ENCODE peak calls at places on chromosomes 5 and 9, in nine cellular contexts. Q, B, L, K, A, O, G, I and V are unnamed samples.

GRCh38 chr5:82676663-82677062 is 398.5 kb upstream of the RPS23 start:
- DNase-seq in Q (peak), B (no peak), L (no peak), K (no peak), A (no peak), O (no peak), G (peak), I (no peak), V (peak)

GRCh38 chr5:108340131-108340530 is 41.8 kb downstream of the FBXL17 start:
- DNase-seq in Q (no peak), B (no peak), L (no peak), K (no peak), A (no peak), O (no peak), G (no peak), I (no peak), V (no peak)

GRCh38 chr5:169785731-169786130 is 148.7 kb downstream of the DOCK2 start:
- DNase-seq in Q (no peak), B (no peak), L (no peak), K (no peak), A (no peak), O (no peak), G (no peak), I (no peak), V (no peak)

GRCh38 chr5:152332696-152333095 is 72.4 kb downstream of the NMUR2 start:
- DNase-seq in Q (no peak), B (no peak), L (no peak), K (no peak), A (no peak), O (no peak), G (no peak), I (no peak), V (no peak)

GRCh38 chr5:135828793-135829150 is 5.7 kb upstream of the SLC25A48 start:
- DNase-seq in Q (no peak), B (no peak), L (no peak), K (no peak), A (no peak), O (no peak), G (no peak), I (no peak), V (no peak)

GRCh38 chr5:102794047-102794446 is 38.9 kb downstream of the PAM start:
- DNase-seq in Q (no peak), B (no peak), L (no peak), K (no peak), A (no peak), O (no peak), G (no peak), I (no peak), V (no peak)

GRCh38 chr9:110095776-110096175 is 112.2 kb downstream of the C9orf152 start:
- DNase-seq in Q (no peak), B (no peak), L (no peak), K (peak), A (no peak), O (no peak), G (no peak), I (no peak), V (no peak)

GRCh38 chr5:104793452-104794120 is 1231.0 kb upstream of the NUDT12 start:
- DNase-seq in Q (no peak), B (no peak), L (no peak), K (no peak), A (no peak), O (no peak), G (no peak), I (no peak), V (no peak)

GRCh38 chr9:82325907-82326306 is 337.3 kb downstream of the SPATA31D1 start:
- DNase-seq in Q (no peak), B (no peak), L (no peak), K (no peak), A (no peak), O (no peak), G (no peak), I (no peak), V (no peak)

GRCh38 chr5:152505442-152506042 is 100.5 kb upstream of the NMUR2 start:
- DNase-seq in Q (peak), B (peak), L (peak), K (peak), A (peak), O (peak), G (no peak), I (peak), V (peak)

GRCh38 chr5:60805470-60805869 is 38.6 kb downstream of the ELOVL7 start:
- DNase-seq in Q (no peak), B (no peak), L (no peak), K (peak), A (no peak), O (no peak), G (no peak), I (no peak), V (no peak)

GRCh38 chr9:135463140-135463539 is 16.4 kb upstream of the PPP1R26 start:
- DNase-seq in Q (no peak), B (no peak), L (no peak), K (peak), A (no peak), O (no peak), G (no peak), I (no peak), V (no peak)

GRCh38 chr5:180296778-180297177 is 4.9 kb upstream of the MAPK9 start:
- DNase-seq in Q (no peak), B (no peak), L (no peak), K (no peak), A (no peak), O (no peak), G (no peak), I (no peak), V (no peak)

GRCh38 chr9:110099236-110099741 is 108.7 kb downstream of the C9orf152 start:
- DNase-seq in Q (no peak), B (no peak), L (no peak), K (peak), A (no peak), O (no peak), G (no peak), I (no peak), V (no peak)

GRCh38 chr9:93126151-93126781 is 7.8 kb downstream of the NINJ1 start:
- DNase-seq in Q (no peak), B (no peak), L (no peak), K (no peak), A (peak), O (peak), G (peak), I (no peak), V (no peak)

GRCh38 chr5:151469992-151470391 is 22.6 kb downstream of the SLC36A1 start:
- DNase-seq in Q (no peak), B (no peak), L (no peak), K (no peak), A (no peak), O (no peak), G (no peak), I (no peak), V (no peak)

GRCh38 chr9:87716141-87716540 is 9.8 kb upstream of the CTSL start:
- DNase-seq in Q (no peak), B (no peak), L (no peak), K (no peak), A (no peak), O (no peak), G (no peak), I (no peak), V (no peak)

GRCh38 chr5:75574791-75575190 is 36.5 kb upstream of the ANKDD1B start:
- DNase-seq in Q (no peak), B (no peak), L (no peak), K (no peak), A (no peak), O (no peak), G (peak), I (no peak), V (no peak)

GRCh38 chr9:695252-695651 is 146.2 kb upstream of the DMRT1 start:
- DNase-seq in Q (no peak), B (no peak), L (no peak), K (no peak), A (no peak), O (no peak), G (no peak), I (no peak), V (no peak)

GRCh38 chr9:107539427-107540154 is 50.0 kb upstream of the KLF4 start:
- DNase-seq in Q (no peak), B (no peak), L (no peak), K (no peak), A (peak), O (no peak), G (no peak), I (no peak), V (no peak)

GRCh38 chr9:126569036-126569435 is 44.7 kb upstream of the LMX1B start:
- DNase-seq in Q (no peak), B (no peak), L (no peak), K (peak), A (no peak), O (no peak), G (no peak), I (no peak), V (no peak)

GRCh38 chr9:34994429-34995287 is 5.1 kb downstream of the DNAJB5 start:
- DNase-seq in Q (no peak), B (peak), L (peak), K (peak), A (no peak), O (peak), G (no peak), I (no peak), V (no peak)

GRCh38 chr5:179143446-179143845 is 83.3 kb downstream of the ZNF354C start:
- DNase-seq in Q (no peak), B (no peak), L (no peak), K (no peak), A (no peak), O (no peak), G (no peak), I (no peak), V (no peak)

GRCh38 chr9:128371622-128372117 is 496 bp downstream of the URM1 start:
- DNase-seq in Q (no peak), B (no peak), L (no peak), K (peak), A (no peak), O (no peak), G (no peak), I (no peak), V (no peak)

GRCh38 chr5:178241259-178241658 is 8.7 kb upstream of the PHYKPL start:
- DNase-seq in Q (no peak), B (no peak), L (peak), K (no peak), A (no peak), O (no peak), G (no peak), I (no peak), V (no peak)

GRCh38 chr9:6758418-6759113 is 793 bp downstream of the KDM4C start:
- DNase-seq in Q (peak), B (peak), L (peak), K (peak), A (peak), O (peak), G (peak), I (peak), V (peak)

GRCh38 chr9:80204054-80204453 is 632.3 kb downstream of the TLE4 start:
- DNase-seq in Q (no peak), B (no peak), L (no peak), K (peak), A (no peak), O (no peak), G (no peak), I (no peak), V (no peak)

GRCh38 chr5:57041570-57041969 is 89.6 kb upstream of the MIER3 start:
- DNase-seq in Q (no peak), B (no peak), L (no peak), K (no peak), A (no peak), O (peak), G (no peak), I (no peak), V (no peak)

GRCh38 chr9:20462410-20462809 is 159.9 kb downstream of the MLLT3 start:
- DNase-seq in Q (no peak), B (no peak), L (no peak), K (no peak), A (no peak), O (no peak), G (no peak), I (no peak), V (no peak)

GRCh38 chr5:125595095-125595494 is 828.1 kb upstream of the GRAMD2B start:
- DNase-seq in Q (no peak), B (no peak), L (no peak), K (no peak), A (no peak), O (peak), G (no peak), I (no peak), V (no peak)

GRCh38 chr5:94564812-94565211 is 53.6 kb downstream of the KIAA0825 start:
- DNase-seq in Q (no peak), B (no peak), L (no peak), K (no peak), A (no peak), O (no peak), G (no peak), I (no peak), V (no peak)

GRCh38 chr9:14419302-14419937 is 105.5 kb upstream of the NFIB start:
- DNase-seq in Q (no peak), B (no peak), L (no peak), K (no peak), A (no peak), O (no peak), G (no peak), I (no peak), V (no peak)

GRCh38 chr5:167261309-167262100 is 1029.9 kb upstream of the WWC1 start:
- DNase-seq in Q (peak), B (no peak), L (no peak), K (no peak), A (no peak), O (no peak), G (no peak), I (no peak), V (no peak)

GRCh38 chr5:119274767-119275130 is 81.1 kb upstream of the TNFAIP8 start:
- DNase-seq in Q (peak), B (peak), L (no peak), K (peak), A (no peak), O (no peak), G (no peak), I (no peak), V (peak)

GRCh38 chr9:131853434-131853833 is 113.6 kb upstream of the RAPGEF1 start:
- DNase-seq in Q (no peak), B (no peak), L (no peak), K (no peak), A (no peak), O (no peak), G (no peak), I (no peak), V (no peak)

GRCh38 chr9:131860430-131860829 is 120.6 kb upstream of the RAPGEF1 start:
- DNase-seq in Q (no peak), B (no peak), L (no peak), K (no peak), A (no peak), O (no peak), G (no peak), I (no peak), V (no peak)

GRCh38 chr9:131854334-131854733 is 114.5 kb upstream of the RAPGEF1 start:
- DNase-seq in Q (no peak), B (no peak), L (peak), K (no peak), A (no peak), O (no peak), G (no peak), I (no peak), V (no peak)

GRCh38 chr9:131854906-131855504 is 115.1 kb upstream of the RAPGEF1 start:
- DNase-seq in Q (no peak), B (no peak), L (no peak), K (no peak), A (no peak), O (no peak), G (no peak), I (no peak), V (no peak)

GRCh38 chr9:131856105-131856504 is 116.2 kb upstream of the RAPGEF1 start:
- DNase-seq in Q (no peak), B (no peak), L (no peak), K (no peak), A (no peak), O (no peak), G (no peak), I (no peak), V (no peak)
- TF ChIP-seq CTCF in Q (no peak), B (no peak), L (no peak), K (no peak), A (no peak), O (no peak), G (no peak), I (no peak), V (no peak)

GRCh38 chr9:113644321-113644720 is 180.8 kb downstream of the RGS3 start:
- DNase-seq in Q (no peak), B (no peak), L (no peak), K (no peak), A (no peak), O (no peak), G (no peak), I (no peak), V (no peak)
- TF ChIP-seq CTCF in Q (no peak), B (no peak), L (no peak), K (no peak), A (no peak), O (no peak), G (no peak), I (no peak), V (no peak)

DNA sequence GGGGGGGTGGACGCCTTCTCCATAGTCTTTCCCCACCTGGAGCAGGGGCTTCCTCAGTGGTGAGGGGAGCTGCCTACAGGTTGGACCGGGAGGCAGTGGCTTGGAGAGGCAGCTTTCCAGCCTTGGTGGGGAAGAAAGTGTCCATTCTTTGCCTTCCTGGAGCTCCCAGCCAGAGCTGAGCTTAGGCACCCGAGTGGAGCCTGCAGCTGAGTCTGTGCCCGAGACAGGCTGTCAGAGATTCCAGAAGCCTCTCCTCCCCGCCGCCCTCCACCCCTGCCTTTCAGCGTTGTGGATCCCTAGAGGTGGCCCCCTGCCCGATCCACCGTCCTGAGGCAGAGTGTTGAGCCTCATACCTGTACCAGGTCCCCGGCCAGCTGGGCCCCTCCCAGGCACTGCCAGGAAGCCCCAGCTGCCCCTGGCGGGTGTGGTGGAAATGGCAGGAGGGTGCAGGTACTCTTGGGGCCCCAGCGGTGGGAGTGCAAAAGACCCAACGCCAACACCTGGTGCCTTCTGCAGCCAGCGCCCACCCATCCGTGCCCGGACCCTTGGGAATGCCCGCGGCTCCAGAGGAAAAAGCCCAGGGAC is 112.0 kb downstream of the RXRA start:
- DNase-seq in Q (no peak), B (no peak), L (no peak), K (no peak), A (no peak), O (no peak), G (no peak), I (no peak), V (no peak)
- TF ChIP-seq CTCF in Q (no peak), B (no peak), L (no peak), K (peak), A (no peak), O (no peak), G (peak), I (no peak), V (no peak)

GRCh38 chr5:10306806-10307205 is 896 bp downstream of the CMBL start:
- DNase-seq in Q (no peak), B (no peak), L (no peak), K (no peak), A (no peak), O (no peak), G (no peak), I (no peak), V (no peak)

GRCh38 chr5:10306114-10306513 is 1.6 kb downstream of the CMBL start:
- DNase-seq in Q (no peak), B (no peak), L (no peak), K (peak), A (no peak), O (no peak), G (no peak), I (no peak), V (no peak)

GRCh38 chr5:10303699-10304170 is 4.0 kb downstream of the CMBL start:
- DNase-seq in Q (no peak), B (no peak), L (no peak), K (no peak), A (no peak), O (no peak), G (no peak), I (no peak), V (no peak)

GRCh38 chr5:10303201-10303600 is 4.5 kb downstream of the CMBL start:
- DNase-seq in Q (no peak), B (no peak), L (no peak), K (no peak), A (no peak), O (no peak), G (no peak), I (no peak), V (no peak)

GRCh38 chr5:10304932-10305331 is 2.8 kb downstream of the CMBL start:
- DNase-seq in Q (no peak), B (no peak), L (no peak), K (no peak), A (no peak), O (no peak), G (no peak), I (no peak), V (no peak)
- TF ChIP-seq CTCF in Q (no peak), B (no peak), L (no peak), K (no peak), A (no peak), O (no peak), G (peak), I (no peak), V (no peak)

DNA sequence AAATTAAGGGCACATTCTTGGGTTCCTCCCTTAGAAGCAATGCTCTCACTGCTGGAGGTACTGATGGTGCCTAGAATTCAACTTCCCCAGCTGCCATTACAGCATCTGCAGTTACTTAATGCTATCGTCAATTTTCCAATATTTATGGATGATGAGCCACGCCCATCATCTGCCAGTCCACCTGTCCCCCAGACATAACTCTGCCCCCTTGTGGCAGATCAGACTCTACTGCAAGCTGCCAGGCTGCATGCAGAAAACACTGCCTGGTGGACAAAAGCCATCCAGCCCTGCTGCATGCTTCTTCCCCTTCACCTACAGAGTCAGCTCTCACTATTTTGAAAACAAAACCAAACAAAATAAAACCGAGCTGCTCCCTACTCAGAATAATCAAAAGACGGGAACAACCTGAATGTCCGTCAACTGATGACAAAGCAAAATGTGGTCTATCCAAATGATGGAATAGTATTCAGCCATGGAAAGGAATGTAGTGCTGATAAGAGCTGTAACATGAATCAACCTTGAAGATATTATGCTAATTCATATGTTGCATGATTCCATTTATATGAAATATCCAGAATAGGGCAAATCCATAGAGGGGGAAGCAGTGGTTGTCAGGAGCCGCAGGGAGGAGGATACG is 66.4 kb downstream of the RETREG1 start:
- DNase-seq in Q (peak), B (peak), L (no peak), K (peak), A (peak), O (peak), G (no peak), I (peak), V (peak)
- TF ChIP-seq CTCF in Q (peak), B (peak), L (peak), K (peak), A (peak), O (peak), G (peak), I (peak), V (peak)

DNA sequence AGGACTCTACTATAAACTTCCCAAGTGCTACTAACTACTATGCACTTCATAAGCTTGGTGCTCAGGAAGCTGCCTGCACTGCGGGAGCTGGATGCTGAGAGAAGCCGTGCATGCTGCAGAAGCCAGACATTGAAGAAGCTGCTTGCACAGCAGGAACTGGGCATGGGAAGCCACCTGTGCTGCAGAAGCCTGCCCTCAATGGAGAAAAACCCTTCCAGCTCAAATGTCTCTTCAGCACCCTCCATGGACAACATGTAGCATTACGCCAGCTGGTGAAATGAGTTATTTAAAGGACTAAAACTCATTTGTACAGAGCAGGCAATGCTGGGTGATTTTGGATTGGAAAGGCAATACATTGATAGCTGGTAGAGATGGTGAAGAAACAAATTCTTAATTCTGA is 247.2 kb downstream of the KIF4B start:
- DNase-seq in Q (no peak), B (peak), L (peak), K (no peak), A (no peak), O (no peak), G (peak), I (no peak), V (no peak)
- TF ChIP-seq CTCF in Q (no peak), B (no peak), L (no peak), K (no peak), A (no peak), O (no peak), G (peak), I (no peak), V (peak)

GRCh38 chr5:145980718-145981117 is 44.3 kb downstream of the SH3RF2 start:
- DNase-seq in Q (no peak), B (no peak), L (no peak), K (peak), A (no peak), O (no peak), G (no peak), I (no peak), V (no peak)
- TF ChIP-seq CTCF in Q (no peak), B (no peak), L (no peak), K (peak), A (peak), O (no peak), G (no peak), I (no peak), V (no peak)

GRCh38 chr5:63125862-63126261 is 547.2 kb downstream of the LRRC70 start:
- DNase-seq in Q (peak), B (no peak), L (no peak), K (peak), A (no peak), O (no peak), G (no peak), I (no peak), V (peak)
- TF ChIP-seq CTCF in Q (peak), B (peak), L (peak), K (peak), A (peak), O (no peak), G (peak), I (no peak), V (peak)

GRCh38 chr9:136502940-136503550 is 20.2 kb upstream of the SEC16A start:
- DNase-seq in Q (no peak), B (no peak), L (no peak), K (no peak), A (no peak), O (no peak), G (no peak), I (no peak), V (no peak)
- TF ChIP-seq CTCF in Q (no peak), B (no peak), L (no peak), K (peak), A (no peak), O (no peak), G (peak), I (no peak), V (no peak)